ENCODE peak calls at places on chromosomes 7 and 10, in six cellular contexts. G is endothelial cell of umbilical vein, T is prostate gland, Q is spleen, X is stomach, I is K562. P is an unnamed sample.

GRCh38 chr10:114271014-114271778 is 32.1 kb downstream of the VWA2 start:
- DNase-seq in T (peak; percentile 71), G (peak; percentile 13), I (no peak), X (peak; percentile 58), Q (no peak), P (no peak)

GRCh38 chr10:123999956-124000615 is 93.3 kb downstream of the CHST15 start:
- DNase-seq in I (no peak), T (no peak), Q (peak; percentile 74), X (no peak), G (no peak), P (no peak)

GRCh38 chr10:127148066-127148932 is 48.1 kb downstream of the INSYN2A start:
- DNase-seq in G (peak; percentile 89), T (no peak), Q (peak; percentile 30), X (no peak), I (no peak), P (no peak)

GRCh38 chr7:94064541-94065191 is 60.5 kb upstream of the BET1 start:
- DNase-seq in Q (no peak), I (peak; percentile 14), T (no peak), G (peak; percentile 89), X (no peak), P (no peak)

GRCh38 chr10:50794490-50794889 is 54.8 kb downstream of the ASAH2B start:
- DNase-seq in G (no peak), Q (no peak), T (no peak), I (no peak), X (no peak), P (no peak)

GRCh38 chr7:92567460-92567859 is 22.7 kb downstream of the FAM133B start:
- DNase-seq in X (no peak), I (no peak), T (no peak), Q (no peak), G (no peak), P (no peak)

GRCh38 chr7:155813125-155813524 is 862 bp upstream of the SHH start:
- DNase-seq in T (no peak), I (no peak), Q (peak; percentile 28), G (no peak), X (no peak), P (no peak)

GRCh38 chr7:142685877-142686508 is 63.3 kb upstream of the PRSS1 start:
- DNase-seq in X (no peak), I (no peak), T (no peak), Q (no peak), G (no peak), P (no peak)

GRCh38 chr10:5014936-5015335 is 11.3 kb upstream of the AKR1C2 start:
- DNase-seq in I (peak; percentile 20), Q (no peak), G (no peak), T (no peak), X (no peak), P (no peak)

GRCh38 chr7:88268858-88269257 is 37.8 kb downstream of the STEAP4 start:
- DNase-seq in T (no peak), G (no peak), X (no peak), I (no peak), Q (no peak), P (no peak)

GRCh38 chr10:62264702-62265436 is 3.8 kb downstream of the RTKN2 start:
- DNase-seq in Q (no peak), T (no peak), I (peak; percentile 44), X (no peak), G (peak; percentile 82), P (no peak)

GRCh38 chr7:47489624-47490023 is 92.3 kb downstream of the TNS3 start:
- DNase-seq in T (no peak), X (no peak), Q (peak; percentile 68), G (no peak), I (no peak), P (peak; percentile 39)

GRCh38 chr10:125123363-125124113 is 36.8 kb downstream of the CTBP2 start:
- DNase-seq in G (peak; percentile 21), X (peak; percentile 92), T (peak; percentile 85), I (no peak), Q (peak; percentile 76), P (peak; percentile 91)
- TF ChIP-seq POLR2A in G (no peak), X (no peak), T (peak; percentile 48), I (no peak), Q (no peak), P (no peak)

GRCh38 chr7:107169120-107170050 is 582 bp downstream of the HBP1 start:
- DNase-seq in G (peak; percentile 98), T (peak; percentile 98), X (peak; percentile 97), Q (peak; percentile 97), I (peak; percentile 100), P (peak; percentile 99)

GRCh38 chr7:107170051-107170661 is 1.4 kb downstream of the HBP1 start:
- DNase-seq in G (no peak), X (no peak), Q (no peak), T (no peak), I (no peak), P (no peak)

GRCh38 chr7:107168233-107169119 is at the start of gene HBP1:
- DNase-seq in Q (peak; percentile 97), G (peak; percentile 100), T (peak; percentile 100), X (peak; percentile 99), I (peak; percentile 100), P (peak; percentile 100)

GRCh38 chr7:107165341-107165740 is 3.5 kb upstream of the HBP1 start:
- DNase-seq in Q (no peak), I (peak; percentile 64), T (no peak), G (no peak), X (no peak), P (no peak)

GRCh38 chr7:107167483-107168232 is 1.1 kb upstream of the HBP1 start:
- DNase-seq in X (peak; percentile 53), I (peak; percentile 89), G (peak; percentile 89), T (peak; percentile 69), Q (no peak), P (no peak)
- TF ChIP-seq POLR2AphosphoS5 in X (peak; percentile 37), I (peak; percentile 85), G (peak; percentile 7), T (no peak), Q (no peak), P (no peak)

GRCh38 chr10:6164271-6165095 is 38.2 kb upstream of the PFKFB3 start:
- DNase-seq in Q (no peak), X (no peak), T (no peak), I (peak; percentile 70), G (peak; percentile 19), P (peak; percentile 63)

GRCh38 chr10:6161913-6162312 is 40.8 kb upstream of the PFKFB3 start:
- DNase-seq in Q (no peak), I (no peak), G (no peak), T (no peak), X (no peak), P (no peak)

GRCh38 chr10:6165221-6165725 is 37.5 kb upstream of the PFKFB3 start:
- DNase-seq in I (no peak), G (no peak), T (no peak), X (no peak), Q (no peak), P (no peak)

GRCh38 chr10:6163364-6164270 is 39.1 kb upstream of the PFKFB3 start:
- DNase-seq in I (peak; percentile 93), G (peak; percentile 86), X (peak; percentile 91), Q (peak; percentile 98), T (peak; percentile 89), P (peak; percentile 95)

DNA sequence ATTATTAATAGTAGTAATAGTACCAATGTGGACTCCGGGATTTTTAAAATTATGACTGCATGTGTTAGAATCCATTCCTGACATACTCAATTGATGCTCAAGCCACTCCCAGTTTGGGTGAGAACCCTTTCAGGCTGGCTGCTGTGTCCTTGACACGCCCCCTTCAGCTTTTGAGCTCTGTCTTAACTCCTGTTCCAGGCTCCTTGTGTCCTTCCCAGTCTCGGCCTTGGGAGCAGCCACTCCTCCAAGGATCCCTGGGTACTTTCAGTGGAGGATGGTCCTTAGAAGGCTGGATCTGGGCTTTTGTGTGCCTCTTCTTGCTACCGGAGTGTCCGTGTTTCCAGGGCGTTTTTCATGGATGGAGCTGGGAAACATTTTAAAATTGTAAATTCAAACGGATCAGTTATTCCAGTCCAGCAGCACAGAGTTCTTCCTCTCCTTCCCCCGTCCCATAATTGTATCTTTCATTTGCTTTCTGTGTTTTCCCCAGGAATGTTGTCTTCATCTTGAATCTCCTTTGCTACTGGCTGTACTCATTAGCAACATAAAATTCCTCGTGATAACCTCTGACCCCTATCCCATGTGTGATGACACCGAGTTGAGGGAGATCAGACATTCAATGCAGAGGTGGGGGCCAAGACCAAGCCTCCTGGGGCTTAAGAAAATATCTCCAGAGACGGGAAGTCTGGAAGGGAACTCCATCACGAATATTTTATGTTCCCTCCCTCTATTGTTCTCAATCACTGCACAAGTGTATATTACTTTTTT is 40.0 kb upstream of the PFKFB3 start:
- DNase-seq in I (peak; percentile 61), G (no peak), T (no peak), X (no peak), Q (no peak), P (no peak)
- H3K4me3 ChIP-seq in I (peak overlapping the region; percentile 80), G (no peak overlapping the region), T (peak overlapping the region; percentile 52), X (peak overlapping the region; percentile 74), Q (peak overlapping the region; percentile 60), P (peak overlapping the region; percentile 73)

DNA sequence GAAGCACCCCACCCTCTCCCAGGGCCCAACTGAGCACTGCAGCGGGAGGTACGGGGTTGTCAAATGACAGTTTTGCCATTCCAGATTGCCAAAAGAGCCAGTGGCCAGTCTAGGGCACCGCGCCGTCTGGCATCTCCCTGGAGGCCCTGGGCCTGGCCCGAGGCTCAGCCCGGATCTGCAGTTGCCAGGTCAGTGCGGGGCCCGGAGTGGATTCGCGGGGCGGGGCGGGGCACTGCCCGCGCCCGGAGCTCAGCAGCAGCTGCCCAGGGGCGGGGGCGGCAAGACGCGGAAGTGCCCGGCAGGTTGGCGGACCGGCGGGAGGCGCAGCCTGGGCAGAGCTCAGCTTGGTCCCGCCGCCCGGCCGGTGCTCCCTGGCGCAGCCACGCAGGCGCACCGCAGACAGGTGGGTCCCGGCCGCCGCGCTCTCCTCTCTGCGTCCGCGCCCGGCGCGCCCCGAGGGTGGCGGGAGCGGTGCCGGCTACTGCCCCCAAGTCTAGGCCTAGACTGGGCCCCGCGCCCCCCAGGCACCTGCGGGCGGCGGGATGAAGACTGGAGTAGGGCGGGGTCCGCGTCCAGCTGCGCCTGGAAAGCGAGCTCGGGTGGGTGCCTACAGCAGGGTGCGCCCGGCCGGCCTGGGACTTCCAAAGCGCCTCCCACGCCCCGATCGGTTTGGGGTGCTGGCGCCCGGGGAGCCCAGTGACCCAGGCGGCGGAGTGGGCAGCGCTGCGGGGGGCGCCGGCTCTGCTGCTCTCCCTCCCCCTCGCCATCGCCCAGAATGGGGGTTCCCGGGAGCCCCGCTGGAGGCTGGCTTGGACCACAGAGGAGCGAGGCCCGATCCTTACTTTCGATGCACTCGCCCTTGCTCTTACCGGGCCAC is at the start of gene IRF5:
- DNase-seq in Q (peak; percentile 93), I (no peak), X (peak; percentile 80), G (no peak), T (peak; percentile 49), P (peak; percentile 65)
- TF ChIP-seq POLR2A in Q (no peak), I (no peak), X (no peak), G (no peak), T (peak; percentile 47), P (no peak)

P was measured in sigmoid colon.